ENCODE peak calls at places on chromosome 3, in seven cellular contexts. One of them, this sample, is unnamed.

GRCh38 chr3:141129049-141130038 is 78.2 kb downstream of the SPSB4 start:
- DNase-seq in CD4-positive, CD25-positive, alpha-beta regulatory T cell: no peak
- DNase-seq in lung: no peak
- DNase-seq in AG04450: no peak
- DNase-seq in fibroblast of lung: no peak
- DNase-seq in IMR-90: no peak
- DNase-seq in Peyer's patch: no peak
- DNase-seq in this sample: no peak

GRCh38 chr3:65558821-65559220 is 479.9 kb downstream of the MAGI1 start:
- DNase-seq in CD4-positive, CD25-positive, alpha-beta regulatory T cell: no peak
- DNase-seq in lung: no peak
- DNase-seq in AG04450: no peak
- DNase-seq in fibroblast of lung: no peak
- DNase-seq in IMR-90: no peak
- DNase-seq in Peyer's patch: no peak
- DNase-seq in this sample: no peak

GRCh38 chr3:187098925-187099512 is 40.3 kb downstream of the RPL39L start:
- DNase-seq in CD4-positive, CD25-positive, alpha-beta regulatory T cell: no peak
- DNase-seq in lung: no peak
- DNase-seq in AG04450: no peak
- DNase-seq in fibroblast of lung: no peak
- DNase-seq in IMR-90: peak; percentile 33
- DNase-seq in Peyer's patch: no peak
- DNase-seq in this sample: no peak

GRCh38 chr3:29335438-29335837 is 54.6 kb downstream of the RBMS3 start:
- DNase-seq in CD4-positive, CD25-positive, alpha-beta regulatory T cell: no peak
- DNase-seq in lung: peak; percentile 90
- DNase-seq in AG04450: peak; percentile 94
- DNase-seq in fibroblast of lung: peak; percentile 98
- DNase-seq in IMR-90: peak; percentile 98
- DNase-seq in Peyer's patch: no peak
- DNase-seq in this sample: no peak

GRCh38 chr3:156816794-156817741 is 9.1 kb upstream of the LEKR1 start:
- DNase-seq in CD4-positive, CD25-positive, alpha-beta regulatory T cell: peak; percentile 98
- DNase-seq in lung: peak; percentile 86
- DNase-seq in AG04450: no peak
- DNase-seq in fibroblast of lung: peak; percentile 72
- DNase-seq in IMR-90: peak; percentile 90
- DNase-seq in Peyer's patch: peak; percentile 93
- DNase-seq in this sample: no peak

GRCh38 chr3:62481972-62482371 is 108.6 kb upstream of the FEZF2 start:
- DNase-seq in CD4-positive, CD25-positive, alpha-beta regulatory T cell: no peak
- DNase-seq in lung: no peak
- DNase-seq in AG04450: no peak
- DNase-seq in fibroblast of lung: no peak
- DNase-seq in IMR-90: no peak
- DNase-seq in Peyer's patch: no peak
- DNase-seq in this sample: no peak

GRCh38 chr3:193828477-193828876 is 235.5 kb downstream of the OPA1 start:
- DNase-seq in CD4-positive, CD25-positive, alpha-beta regulatory T cell: no peak
- DNase-seq in lung: no peak
- DNase-seq in AG04450: no peak
- DNase-seq in fibroblast of lung: no peak
- DNase-seq in IMR-90: no peak
- DNase-seq in Peyer's patch: no peak
- DNase-seq in this sample: no peak

GRCh38 chr3:30693470-30694120 is 87.2 kb downstream of the TGFBR2 start:
- DNase-seq in CD4-positive, CD25-positive, alpha-beta regulatory T cell: peak; percentile 77
- DNase-seq in lung: no peak
- DNase-seq in AG04450: peak; percentile 48
- DNase-seq in fibroblast of lung: peak; percentile 83
- DNase-seq in IMR-90: peak; percentile 77
- DNase-seq in Peyer's patch: no peak
- DNase-seq in this sample: peak; percentile 54

GRCh38 chr3:17605032-17605431 is 137.4 kb downstream of the TBC1D5 start:
- DNase-seq in CD4-positive, CD25-positive, alpha-beta regulatory T cell: no peak
- DNase-seq in lung: no peak
- DNase-seq in AG04450: peak; percentile 29
- DNase-seq in fibroblast of lung: peak; percentile 82
- DNase-seq in IMR-90: peak; percentile 90
- DNase-seq in Peyer's patch: no peak
- DNase-seq in this sample: no peak

GRCh38 chr3:17639257-17639656 is 103.2 kb downstream of the TBC1D5 start:
- DNase-seq in CD4-positive, CD25-positive, alpha-beta regulatory T cell: no peak
- DNase-seq in lung: no peak
- DNase-seq in AG04450: peak; percentile 37
- DNase-seq in fibroblast of lung: peak; percentile 78
- DNase-seq in IMR-90: peak; percentile 82
- DNase-seq in Peyer's patch: no peak
- DNase-seq in this sample: no peak

DNA sequence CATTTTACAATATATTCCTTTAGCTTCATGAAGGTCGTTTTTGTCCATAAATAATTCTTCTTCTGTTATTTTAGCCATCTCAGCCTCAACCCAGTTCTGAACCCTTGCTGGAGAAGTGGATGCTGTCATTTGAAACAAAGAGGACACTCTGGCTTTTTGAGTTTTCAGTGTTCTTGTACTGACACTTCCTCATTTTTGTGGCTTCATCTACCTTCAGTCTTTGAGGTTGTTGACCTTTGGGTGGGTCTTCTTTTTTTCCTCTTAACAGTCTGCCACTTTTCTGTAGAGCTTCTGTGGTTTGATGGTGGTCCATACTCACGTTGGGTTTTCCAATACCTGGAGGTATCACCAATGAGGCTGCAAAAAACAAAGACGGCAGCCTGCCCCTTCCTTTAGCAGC is 650.9 kb downstream of the PDCD6IP start:
- DNase-seq in CD4-positive, CD25-positive, alpha-beta regulatory T cell: no peak
- DNase-seq in lung: no peak
- DNase-seq in AG04450: no peak
- DNase-seq in fibroblast of lung: no peak
- DNase-seq in IMR-90: no peak
- DNase-seq in Peyer's patch: no peak
- DNase-seq in this sample: no peak
- H3K9me3 ChIP-seq in CD4-positive, CD25-positive, alpha-beta regulatory T cell: no peaks in the 10 kb centered on the region
- H3K9me3 ChIP-seq in lung: no peaks in the 10 kb centered on the region
- H3K9me3 ChIP-seq in AG04450: peaks cover 15% of the 10 kb centered on the region
- H3K9me3 ChIP-seq in fibroblast of lung: no peaks in the 10 kb centered on the region
- H3K9me3 ChIP-seq in IMR-90: peaks cover 9% of the 10 kb centered on the region
- H3K9me3 ChIP-seq in Peyer's patch: no peaks in the 10 kb centered on the region
- H3K9me3 ChIP-seq in this sample: no peaks in the 10 kb centered on the region

GRCh38 chr3:76043746-76044145 is 258.4 kb upstream of the ZNF717 start:
- DNase-seq in CD4-positive, CD25-positive, alpha-beta regulatory T cell: no peak
- DNase-seq in lung: no peak
- DNase-seq in AG04450: no peak
- DNase-seq in fibroblast of lung: no peak
- DNase-seq in IMR-90: no peak
- DNase-seq in Peyer's patch: no peak
- DNase-seq in this sample: peak; percentile 79

GRCh38 chr3:76038949-76039348 is 253.6 kb upstream of the ZNF717 start:
- DNase-seq in CD4-positive, CD25-positive, alpha-beta regulatory T cell: no peak
- DNase-seq in lung: no peak
- DNase-seq in AG04450: no peak
- DNase-seq in fibroblast of lung: no peak
- DNase-seq in IMR-90: no peak
- DNase-seq in Peyer's patch: no peak
- DNase-seq in this sample: no peak

GRCh38 chr3:76040946-76041345 is 255.6 kb upstream of the ZNF717 start:
- DNase-seq in CD4-positive, CD25-positive, alpha-beta regulatory T cell: no peak
- DNase-seq in lung: no peak
- DNase-seq in AG04450: no peak
- DNase-seq in fibroblast of lung: peak; percentile 35
- DNase-seq in IMR-90: peak; percentile 49
- DNase-seq in Peyer's patch: no peak
- DNase-seq in this sample: no peak

GRCh38 chr3:76034652-76035051 is 249.3 kb upstream of the ZNF717 start:
- DNase-seq in CD4-positive, CD25-positive, alpha-beta regulatory T cell: no peak
- DNase-seq in lung: no peak
- DNase-seq in AG04450: no peak
- DNase-seq in fibroblast of lung: no peak
- DNase-seq in IMR-90: no peak
- DNase-seq in Peyer's patch: no peak
- DNase-seq in this sample: no peak

GRCh38 chr3:76039431-76039830 is 254.1 kb upstream of the ZNF717 start:
- DNase-seq in CD4-positive, CD25-positive, alpha-beta regulatory T cell: no peak
- DNase-seq in lung: no peak
- DNase-seq in AG04450: no peak
- DNase-seq in fibroblast of lung: peak; percentile 36
- DNase-seq in IMR-90: peak; percentile 72
- DNase-seq in Peyer's patch: no peak
- DNase-seq in this sample: no peak
- H3K4me3 ChIP-seq in CD4-positive, CD25-positive, alpha-beta regulatory T cell: no peak overlapping the region
- H3K4me3 ChIP-seq in lung: no peak overlapping the region
- H3K4me3 ChIP-seq in AG04450: no peak overlapping the region
- H3K4me3 ChIP-seq in fibroblast of lung: no peak overlapping the region
- H3K4me3 ChIP-seq in IMR-90: no peak overlapping the region
- H3K4me3 ChIP-seq in Peyer's patch: no peak overlapping the region
- H3K4me3 ChIP-seq in this sample: no peak overlapping the region

GRCh38 chr3:160473233-160473632 is 23.6 kb upstream of the TRIM59 start:
- DNase-seq in CD4-positive, CD25-positive, alpha-beta regulatory T cell: no peak
- DNase-seq in lung: no peak
- DNase-seq in AG04450: no peak
- DNase-seq in fibroblast of lung: peak; percentile 55
- DNase-seq in IMR-90: peak; percentile 85
- DNase-seq in Peyer's patch: no peak
- DNase-seq in this sample: no peak
- H3K27ac ChIP-seq in CD4-positive, CD25-positive, alpha-beta regulatory T cell: no peak overlapping the region
- H3K27ac ChIP-seq in lung: no peak overlapping the region
- H3K27ac ChIP-seq in AG04450: peak overlapping the region; percentile 69
- H3K27ac ChIP-seq in fibroblast of lung: peak overlapping the region; percentile 66
- H3K27ac ChIP-seq in IMR-90: no peak overlapping the region
- H3K27ac ChIP-seq in Peyer's patch: no peak overlapping the region
- H3K27ac ChIP-seq in this sample: no peak overlapping the region

DNA sequence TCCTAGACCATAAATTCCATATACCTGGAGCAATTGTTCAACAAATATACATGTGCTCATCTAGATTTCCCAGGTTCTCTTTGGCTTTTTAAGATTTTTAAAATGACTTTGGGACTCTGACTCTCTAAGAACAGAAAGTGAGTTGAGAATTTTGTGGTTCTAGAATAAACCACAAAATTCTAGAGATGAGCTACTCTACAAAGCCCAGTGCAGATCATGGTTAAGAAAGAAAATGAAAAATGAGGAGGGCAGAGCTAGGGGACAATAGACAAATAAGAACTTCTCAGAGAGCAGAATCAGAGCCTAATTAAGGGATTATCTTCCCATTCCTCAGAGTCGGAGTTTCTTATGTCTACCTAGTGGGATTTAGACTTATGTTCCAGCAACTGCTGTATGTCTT is 694.7 kb downstream of the ZNF385D start:
- DNase-seq in CD4-positive, CD25-positive, alpha-beta regulatory T cell: no peak
- DNase-seq in lung: no peak
- DNase-seq in AG04450: no peak
- DNase-seq in fibroblast of lung: no peak
- DNase-seq in IMR-90: no peak
- DNase-seq in Peyer's patch: no peak
- DNase-seq in this sample: no peak
- H3K9me3 ChIP-seq in CD4-positive, CD25-positive, alpha-beta regulatory T cell: no peaks in the 10 kb centered on the region
- H3K9me3 ChIP-seq in lung: no peaks in the 10 kb centered on the region
- H3K9me3 ChIP-seq in AG04450: no peaks in the 10 kb centered on the region
- H3K9me3 ChIP-seq in fibroblast of lung: no peaks in the 10 kb centered on the region
- H3K9me3 ChIP-seq in IMR-90: peaks cover 3% of the 10 kb centered on the region
- H3K9me3 ChIP-seq in Peyer's patch: no peaks in the 10 kb centered on the region
- H3K9me3 ChIP-seq in this sample: no peaks in the 10 kb centered on the region

GRCh38 chr3:56811545-56812202 is 9.9 kb upstream of the ARHGEF3 start:
- DNase-seq in CD4-positive, CD25-positive, alpha-beta regulatory T cell: no peak
- DNase-seq in lung: no peak
- DNase-seq in AG04450: no peak
- DNase-seq in fibroblast of lung: no peak
- DNase-seq in IMR-90: no peak
- DNase-seq in Peyer's patch: no peak
- DNase-seq in this sample: no peak
- H3K4me3 ChIP-seq in CD4-positive, CD25-positive, alpha-beta regulatory T cell: no peak overlapping the region
- H3K4me3 ChIP-seq in lung: no peak overlapping the region
- H3K4me3 ChIP-seq in AG04450: no peak overlapping the region
- H3K4me3 ChIP-seq in fibroblast of lung: no peak overlapping the region
- H3K4me3 ChIP-seq in IMR-90: no peak overlapping the region
- H3K4me3 ChIP-seq in Peyer's patch: no peak overlapping the region
- H3K4me3 ChIP-seq in this sample: no peak overlapping the region

GRCh38 chr3:158732856-158733200 is 571 bp upstream of the RARRES1 start:
- DNase-seq in CD4-positive, CD25-positive, alpha-beta regulatory T cell: no peak
- DNase-seq in lung: no peak
- DNase-seq in AG04450: no peak
- DNase-seq in fibroblast of lung: no peak
- DNase-seq in IMR-90: no peak
- DNase-seq in Peyer's patch: no peak
- DNase-seq in this sample: no peak
- H3K27ac ChIP-seq in CD4-positive, CD25-positive, alpha-beta regulatory T cell: no peak overlapping the region
- H3K27ac ChIP-seq in lung: peak overlapping the region; percentile 81
- H3K27ac ChIP-seq in AG04450: no peak overlapping the region
- H3K27ac ChIP-seq in fibroblast of lung: no peak overlapping the region
- H3K27ac ChIP-seq in IMR-90: no peak overlapping the region
- H3K27ac ChIP-seq in Peyer's patch: peak overlapping the region; percentile 72
- H3K27ac ChIP-seq in this sample: no peak overlapping the region

GRCh38 chr3:40623567-40623966 is 98.8 kb downstream of the ZNF621 start:
- DNase-seq in CD4-positive, CD25-positive, alpha-beta regulatory T cell: peak; percentile 69
- DNase-seq in lung: no peak
- DNase-seq in AG04450: no peak
- DNase-seq in fibroblast of lung: no peak
- DNase-seq in IMR-90: no peak
- DNase-seq in Peyer's patch: no peak
- DNase-seq in this sample: no peak

GRCh38 chr3:40624189-40624754 is 99.5 kb downstream of the ZNF621 start:
- DNase-seq in CD4-positive, CD25-positive, alpha-beta regulatory T cell: no peak
- DNase-seq in lung: no peak
- DNase-seq in AG04450: no peak
- DNase-seq in fibroblast of lung: no peak
- DNase-seq in IMR-90: no peak
- DNase-seq in Peyer's patch: no peak
- DNase-seq in this sample: no peak

GRCh38 chr3:40628984-40629383 is 104.2 kb downstream of the ZNF621 start:
- DNase-seq in CD4-positive, CD25-positive, alpha-beta regulatory T cell: no peak
- DNase-seq in lung: no peak
- DNase-seq in AG04450: no peak
- DNase-seq in fibroblast of lung: no peak
- DNase-seq in IMR-90: no peak
- DNase-seq in Peyer's patch: no peak
- DNase-seq in this sample: no peak

GRCh38 chr3:40631341-40631995 is 106.7 kb downstream of the ZNF621 start:
- DNase-seq in CD4-positive, CD25-positive, alpha-beta regulatory T cell: no peak
- DNase-seq in lung: no peak
- DNase-seq in AG04450: no peak
- DNase-seq in fibroblast of lung: no peak
- DNase-seq in IMR-90: no peak
- DNase-seq in Peyer's patch: no peak
- DNase-seq in this sample: no peak

GRCh38 chr3:40627095-40627494 is 102.3 kb downstream of the ZNF621 start:
- DNase-seq in CD4-positive, CD25-positive, alpha-beta regulatory T cell: no peak
- DNase-seq in lung: no peak
- DNase-seq in AG04450: no peak
- DNase-seq in fibroblast of lung: no peak
- DNase-seq in IMR-90: no peak
- DNase-seq in Peyer's patch: no peak
- DNase-seq in this sample: no peak
- H3K9me3 ChIP-seq in CD4-positive, CD25-positive, alpha-beta regulatory T cell: peaks cover 7% of the 10 kb centered on the region
- H3K9me3 ChIP-seq in lung: peaks cover 4% of the 10 kb centered on the region
- H3K9me3 ChIP-seq in AG04450: no peaks in the 10 kb centered on the region
- H3K9me3 ChIP-seq in fibroblast of lung: no peaks in the 10 kb centered on the region
- H3K9me3 ChIP-seq in IMR-90: peaks cover 8% of the 10 kb centered on the region
- H3K9me3 ChIP-seq in Peyer's patch: no peaks in the 10 kb centered on the region
- H3K9me3 ChIP-seq in this sample: peaks cover 2% of the 10 kb centered on the region